ENCODE peak calls at places on chromosomes 11 and 22, in six cellular contexts. V is GM23338, X is PC-3, N is PC-9, U is neural progenitor cell, O is MM.1S. F is an unnamed sample. For H3F3A, the result is how much of the 10 kb centered on the place peaks cover.

GRCh38 chr22:44329179-44329796 is 16.5 kb upstream of the SHISAL1 start:
- DNase-seq in V (no peak), X (peak), N (peak), U (no peak), O (peak), F (peak)

GRCh38 chr11:121754603-121755002 is 301.8 kb upstream of the SORL1-AS1 start:
- DNase-seq in V (no peak), X (no peak), N (no peak), U (no peak), O (no peak), F (no peak)

GRCh38 chr22:46367707-46368191 is 32.2 kb downstream of the TRMU start:
- DNase-seq in V (peak), X (peak), N (peak), U (peak), O (peak), F (peak)

GRCh38 chr22:45101828-45102227 is 61.9 kb upstream of the NUP50 start:
- DNase-seq in V (peak), X (peak), N (no peak), U (peak), O (peak), F (peak)

GRCh38 chr11:6258571-6258998 is 1.1 kb upstream of the CCKBR start:
- DNase-seq in V (peak), X (no peak), N (no peak), U (peak), O (no peak), F (peak)

GRCh38 chr11:43573233-43573632 is 107.3 kb upstream of the HSD17B12 start:
- DNase-seq in V (peak), X (peak), N (no peak), U (peak), O (peak), F (peak)

GRCh38 chr11:118217575-118217974 is 7.2 kb downstream of the JAML start:
- DNase-seq in V (no peak), X (no peak), N (no peak), U (no peak), O (no peak), F (no peak)

GRCh38 chr22:26589367-26589844 is 526 bp downstream of the TPST2 start:
- DNase-seq in V (peak), X (peak), N (no peak), U (peak), O (no peak), F (peak)

GRCh38 chr11:65615950-65616574 is 486 bp downstream of the PCNX3 start:
- DNase-seq in V (peak), X (peak), N (no peak), U (peak), O (peak), F (peak)

GRCh38 chr11:67114275-67114896 is 4.7 kb upstream of the KDM2A start:
- DNase-seq in V (no peak), X (no peak), N (no peak), U (no peak), O (no peak), F (no peak)

GRCh38 chr11:80783561-80783960 is 1342.7 kb upstream of the TENM4 start:
- DNase-seq in V (no peak), X (no peak), N (no peak), U (no peak), O (no peak), F (no peak)

GRCh38 chr11:111655924-111656323 is 53.7 kb downstream of the SIK2 start:
- DNase-seq in V (no peak), X (no peak), N (no peak), U (no peak), O (no peak), F (no peak)

GRCh38 chr11:8239536-8240228 is 24.0 kb downstream of the LMO1 start:
- DNase-seq in V (no peak), X (no peak), N (no peak), U (no peak), O (no peak), F (peak)

GRCh38 chr11:8242113-8242475 is 21.6 kb downstream of the LMO1 start:
- DNase-seq in V (peak), X (no peak), N (no peak), U (no peak), O (no peak), F (no peak)

GRCh38 chr11:8242480-8243280 is 21.0 kb downstream of the LMO1 start:
- DNase-seq in V (peak), X (no peak), N (no peak), U (peak), O (no peak), F (no peak)

GRCh38 chr11:8241373-8242112 is 22.1 kb downstream of the LMO1 start:
- DNase-seq in V (no peak), X (no peak), N (no peak), U (peak), O (no peak), F (no peak)

GRCh38 chr11:8243458-8243857 is 20.2 kb downstream of the LMO1 start:
- DNase-seq in V (no peak), X (no peak), N (no peak), U (no peak), O (no peak), F (no peak)
- TF ChIP-seq EZH2 in V (no peak), X (no peak), N (no peak), U (no peak), O (no peak), F (no peak)

GRCh38 chr11:9580894-9581293 is 7.4 kb downstream of the WEE1 start:
- DNase-seq in V (no peak), X (no peak), N (no peak), U (no peak), O (no peak), F (no peak)
- H3F3A ChIP-seq in V (under half), X (under half), N (under half), U (under half), O (under half), F (under half)

DNA sequence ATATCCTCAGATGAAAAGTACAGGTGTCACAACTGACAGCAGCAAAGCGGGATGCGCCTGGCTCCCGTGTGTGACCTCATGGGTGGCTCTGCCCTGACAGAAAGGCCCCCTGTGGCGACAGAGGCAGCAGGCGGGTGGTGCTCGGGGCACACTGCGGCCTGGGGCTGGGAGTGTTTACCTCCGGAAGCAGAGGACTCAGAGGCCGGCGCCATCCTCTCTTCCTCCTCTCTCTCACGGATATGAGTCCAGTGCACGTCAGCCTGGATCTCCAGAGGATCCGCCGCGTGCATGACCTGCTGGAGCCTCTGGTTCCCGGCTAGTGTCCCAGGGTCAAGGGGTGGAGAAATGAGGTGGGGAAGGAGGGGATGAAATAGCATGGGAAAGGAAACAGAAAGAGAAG is 53.2 kb upstream of the BID start:
- DNase-seq in V (no peak), X (no peak), N (no peak), U (no peak), O (no peak), F (no peak)
- H2AFZ ChIP-seq in V (no peak), X (no peak), N (no peak), U (no peak), O (no peak), F (no peak)

GRCh38 chr22:49850021-49850911 is 3.4 kb upstream of the ZBED4 start:
- DNase-seq in V (no peak), X (no peak), N (no peak), U (no peak), O (no peak), F (no peak)
- TF ChIP-seq EZH2 in V (peak), X (no peak), N (no peak), U (no peak), O (no peak), F (no peak)